ENCODE peak calls at places on chromosomes 3 and 15, in ten cellular contexts. G is IMR-90; U is T follicular helper cell; D is MM.1S; W is stimulated activated CD8-positive, alpha-beta memory T cell treated with anti-CD3 and anti-CD28 coated beads, Interleukin-15, amount 100 ng/mL, for 4 hours; J is G401; Q is GM12865; K is activated gamma-delta T cell; F is foreskin fibroblast; P is Kasumi-1. S is an unnamed sample.

GRCh38 chr3:97872209-97873042 is 50.6 kb downstream of the CRYBG3 start:
- DNase-seq in G (peak), U (no peak), D (no peak), W (peak), J (no peak), Q (no peak), K (no peak), F (peak), P (no peak), S (peak)

GRCh38 chr3:63279000-63279366 is 875 bp downstream of the SYNPR start:
- DNase-seq in G (no peak), U (no peak), D (no peak), W (no peak), J (peak), Q (no peak), K (no peak), F (peak), P (no peak), S (no peak)

GRCh38 chr15:68553994-68554715 is 24.6 kb upstream of the CORO2B start:
- DNase-seq in G (peak), U (peak), D (peak), W (peak), J (peak), Q (peak), K (no peak), F (peak), P (peak), S (peak)

GRCh38 chr3:144557515-144557914 is 585.9 kb downstream of the DIPK2A start:
- DNase-seq in G (no peak), U (no peak), D (no peak), W (no peak), J (no peak), Q (no peak), K (no peak), F (peak), P (no peak), S (peak)

GRCh38 chr3:120440001-120440703 is 10.6 kb downstream of the FSTL1 start:
- DNase-seq in G (peak), U (no peak), D (no peak), W (no peak), J (no peak), Q (no peak), K (no peak), F (peak), P (no peak), S (no peak)

GRCh38 chr3:46061108-46061507 is 33.8 kb upstream of the XCR1 start:
- DNase-seq in G (no peak), U (no peak), D (no peak), W (no peak), J (no peak), Q (no peak), K (no peak), F (no peak), P (no peak), S (no peak)

GRCh38 chr3:185060655-185061054 is 92.2 kb downstream of the C3orf70 start:
- DNase-seq in G (no peak), U (no peak), D (no peak), W (no peak), J (no peak), Q (no peak), K (no peak), F (no peak), P (no peak), S (no peak)

GRCh38 chr3:124297062-124297980 is 305.4 kb upstream of the ROPN1 start:
- DNase-seq in G (no peak), U (no peak), D (no peak), W (no peak), J (no peak), Q (no peak), K (no peak), F (no peak), P (no peak), S (no peak)

GRCh38 chr15:66761723-66762595 is 59.9 kb downstream of the SMAD6 start:
- DNase-seq in G (no peak), U (no peak), D (no peak), W (no peak), J (no peak), Q (no peak), K (no peak), F (peak), P (no peak), S (peak)

S was measured in amniotic epithelial cell.